ENCODE peak calls at places on chromosomes 3 and 15, in nine cellular contexts. E, L, J, Y, D, K, H, G and Q are unnamed samples.

GRCh38 chr3:72914383-72914782 is 26.5 kb downstream of the GXYLT2 start:
- DNase-seq in E (no peak), J (no peak), Y (no peak), K (no peak), G (no peak), L (no peak), H (no peak), D (no peak), Q (no peak)

GRCh38 chr3:20503394-20504082 is 317.5 kb upstream of the SGO1 start:
- DNase-seq in K (no peak), D (no peak), J (no peak), Y (no peak), G (no peak), H (no peak), L (no peak), E (no peak), Q (no peak)

GRCh38 chr3:54138937-54139547 is 16.7 kb downstream of the CACNA2D3 start:
- DNase-seq in K (no peak), Y (no peak), G (no peak), L (no peak), J (no peak), D (no peak), H (no peak), E (no peak), Q (no peak)

GRCh38 chr15:29844290-29844903 is 22.1 kb upstream of the TJP1 start:
- DNase-seq in L (no peak), K (no peak), E (no peak), D (no peak), G (peak; percentile 97), Y (no peak), J (peak; percentile 69), H (no peak), Q (no peak)

GRCh38 chr3:120274739-120275167 is 10.3 kb downstream of the GPR156 start:
- DNase-seq in Y (no peak), L (no peak), J (peak; percentile 42), G (no peak), D (no peak), H (peak; percentile 90), E (peak; percentile 20), K (no peak), Q (no peak)

GRCh38 chr3:194137314-194138097 is 1.6 kb downstream of the HES1 start:
- DNase-seq in H (peak; percentile 40), E (peak; percentile 40), G (peak; percentile 51), Y (peak; percentile 41), J (peak; percentile 59), K (no peak), D (peak; percentile 26), L (no peak), Q (peak; percentile 57)

GRCh38 chr15:87269566-87269965 is 987.0 kb downstream of the NTRK3 start:
- DNase-seq in J (no peak), D (no peak), G (peak; percentile 85), H (no peak), Y (no peak), K (no peak), L (no peak), E (no peak), Q (peak; percentile 1)

GRCh38 chr3:169311366-169311765 is 352.1 kb downstream of the MECOM start:
- DNase-seq in H (no peak), E (no peak), K (no peak), D (no peak), L (no peak), Y (no peak), G (no peak), J (no peak), Q (no peak)

GRCh38 chr15:30008156-30008555 is 74.6 kb upstream of the GOLGA8J start:
- DNase-seq in D (no peak), G (no peak), Y (no peak), J (no peak), H (no peak), L (no peak), K (no peak), E (no peak), Q (no peak)

GRCh38 chr15:90959894-90960293 is 5.2 kb downstream of the RCCD1 start:
- DNase-seq in L (no peak), E (no peak), K (no peak), J (no peak), Y (peak; percentile 54), G (no peak), D (no peak), H (no peak), Q (peak; percentile 83)

GRCh38 chr15:37056168-37056893 is 44.0 kb downstream of the MEIS2 start:
- DNase-seq in E (no peak), D (no peak), Y (no peak), K (no peak), L (no peak), H (no peak), G (peak; percentile 57), J (no peak), Q (no peak)

GRCh38 chr3:114722530-114722929 is 424.6 kb downstream of the ZBTB20 start:
- DNase-seq in L (no peak), G (no peak), E (no peak), H (no peak), Y (no peak), D (no peak), K (no peak), J (no peak), Q (no peak)

GRCh38 chr3:48503406-48504050 is 446 bp downstream of the SHISA5 start:
- DNase-seq in Y (peak; percentile 66), H (no peak), J (peak; percentile 55), D (no peak), L (no peak), G (peak; percentile 62), E (no peak), K (peak; percentile 11), Q (peak; percentile 40)

GRCh38 chr3:191649626-191650025 is 188.7 kb downstream of the PYDC2 start:
- DNase-seq in K (no peak), D (no peak), H (no peak), G (peak; percentile 81), J (no peak), E (no peak), Y (no peak), L (no peak), Q (no peak)

GRCh38 chr15:101010781-101011180 is 91.6 kb downstream of the LRRK1 start:
- DNase-seq in H (no peak), G (no peak), L (no peak), D (no peak), Y (no peak), J (no peak), K (no peak), E (no peak), Q (no peak)

GRCh38 chr15:48084759-48085420 is 35.9 kb upstream of the SLC24A5 start:
- DNase-seq in Y (no peak), H (no peak), L (no peak), E (peak; percentile 18), D (no peak), K (peak; percentile 28), J (peak; percentile 35), G (peak; percentile 58), Q (no peak)

GRCh38 chr3:71104090-71104489 is 479.4 kb downstream of the FOXP1 start:
- DNase-seq in L (no peak), K (peak; percentile 38), J (peak; percentile 96), G (peak; percentile 28), H (no peak), E (no peak), D (no peak), Y (no peak), Q (peak; percentile 71)

GRCh38 chr3:13228584-13228983 is 155.4 kb upstream of the IQSEC1 start:
- DNase-seq in D (no peak), H (no peak), J (no peak), K (no peak), G (no peak), Y (no peak), E (no peak), L (no peak), Q (no peak)

GRCh38 chr3:123449986-123450474 is 1.1 kb upstream of the ADCY5 start:
- DNase-seq in L (no peak), G (no peak), E (no peak), K (no peak), J (no peak), D (no peak), H (no peak), Y (no peak), Q (no peak)

GRCh38 chr3:113747719-113748046 is 848 bp downstream of the ATP6V1A start:
- DNase-seq in Y (no peak), J (peak; percentile 26), E (no peak), D (peak; percentile 19), L (no peak), K (peak; percentile 7), G (peak; percentile 40), H (no peak), Q (peak; percentile 15)

GRCh38 chr3:122874116-122874515 is 79.2 kb downstream of the SLC49A4 start:
- DNase-seq in G (no peak), D (no peak), J (no peak), E (no peak), H (no peak), Y (no peak), L (no peak), K (no peak), Q (peak; percentile 14)

GRCh38 chr3:126355251-126355650 is 2.0 kb downstream of the KLF15 start:
- DNase-seq in K (no peak), J (no peak), Y (no peak), L (no peak), H (no peak), G (no peak), E (no peak), D (no peak), Q (no peak)

GRCh38 chr3:43266995-43267394 is 19.3 kb upstream of the SNRK start:
- DNase-seq in G (no peak), E (no peak), J (no peak), L (no peak), D (no peak), Y (no peak), H (no peak), K (no peak), Q (no peak)

GRCh38 chr3:127200086-127200691 is 7.3 kb downstream of the PRR23E start:
- DNase-seq in D (no peak), Y (no peak), K (no peak), G (no peak), E (no peak), J (no peak), H (no peak), L (no peak), Q (no peak)

GRCh38 chr15:43794269-43795037 is 2.3 kb downstream of the SERF2 start:
- DNase-seq in K (no peak), H (no peak), G (no peak), J (peak; percentile 56), D (no peak), Y (no peak), L (no peak), E (no peak), Q (peak; percentile 65)

GRCh38 chr3:138314751-138315150 is 14.9 kb downstream of the NME9 start:
- DNase-seq in H (no peak), D (no peak), G (peak; percentile 50), E (no peak), L (no peak), K (no peak), Y (no peak), J (no peak), Q (peak; percentile 31)

GRCh38 chr3:177220136-177220974 is 23.1 kb upstream of the TBL1XR1 start:
- DNase-seq in L (no peak), J (no peak), D (no peak), H (no peak), K (no peak), Y (no peak), G (peak; percentile 17), E (no peak), Q (no peak)